ENCODE peak calls at places on chromosomes 6 and 20, in six cellular contexts. N is GM12878, D is HCT116, Y is HepG2, T is SK-N-SH, P is K562. H is an unnamed sample. For H3K4me1, the result is how much of the 10 kb centered on the place peaks cover.

GRCh38 chr20:36997121-36997520 is 45.6 kb upstream of the SAMHD1 start:
- DNase-seq in P (no peak), Y (no peak), D (no peak), T (no peak), N (no peak), H (no peak)

GRCh38 chr6:33128318-33128717 is 52.5 kb downstream of the HLA-DPB1 start:
- DNase-seq in Y (no peak), T (no peak), N (no peak), P (no peak), D (no peak), H (no peak)

GRCh38 chr6:22056398-22056797 is 240.4 kb downstream of the PRL start:
- DNase-seq in D (no peak), N (no peak), T (no peak), Y (no peak), P (no peak), H (no peak)

GRCh38 chr20:1335961-1336698 is 7.2 kb upstream of the SDCBP2 start:
- DNase-seq in D (no peak), T (no peak), P (no peak), N (no peak), Y (no peak), H (no peak)

GRCh38 chr6:106546322-106547052 is 82.8 kb downstream of the RTN4IP1 start:
- DNase-seq in N (no peak), Y (peak), T (no peak), D (peak), P (no peak), H (no peak)

GRCh38 chr6:170031684-170032121 is 259.2 kb downstream of the DLL1 start:
- DNase-seq in P (no peak), T (no peak), N (no peak), D (no peak), Y (no peak), H (no peak)

GRCh38 chr20:11917663-11918062 is at the start of gene BTBD3:
- DNase-seq in Y (no peak), D (no peak), T (peak), P (no peak), N (no peak), H (no peak)

GRCh38 chr6:156508923-156509322 is 268.3 kb upstream of the ARID1B start:
- DNase-seq in D (no peak), P (no peak), Y (no peak), N (no peak), T (no peak), H (peak)

GRCh38 chr20:4912380-4913142 is 88.7 kb downstream of the SLC23A2 start:
- DNase-seq in Y (no peak), N (no peak), T (no peak), P (no peak), D (no peak), H (no peak)

GRCh38 chr20:25237610-25238318 is 10.1 kb upstream of the PYGB start:
- DNase-seq in P (peak), Y (peak), T (no peak), N (no peak), D (peak), H (no peak)

GRCh38 chr6:28683945-28684538 is 158.4 kb downstream of the GPX5 start:
- DNase-seq in Y (peak), D (peak), N (no peak), T (peak), P (peak), H (no peak)
- TF ChIP-seq YY1 in Y (no peak), D (no peak), N (no peak), T (no peak), P (no peak), H (no peak)

GRCh38 chr6:84061174-84061573 is 27.6 kb downstream of the MRAP2 start:
- DNase-seq in N (no peak), D (no peak), T (no peak), Y (no peak), P (no peak), H (no peak)
- H3K4me1 ChIP-seq in N (under half), D (under half), T (under half), Y (under half), P (under half), H (under half)

GRCh38 chr6:147905721-147906120 is 397.2 kb downstream of the SAMD5 start:
- DNase-seq in Y (no peak), T (no peak), N (no peak), P (no peak), D (no peak), H (no peak)

GRCh38 chr6:147906361-147906760 is 397.9 kb downstream of the SAMD5 start:
- DNase-seq in N (no peak), P (no peak), Y (no peak), D (no peak), T (no peak), H (no peak)

GRCh38 chr6:147903321-147903720 is 394.8 kb downstream of the SAMD5 start:
- DNase-seq in Y (no peak), D (no peak), N (no peak), T (no peak), P (no peak), H (no peak)

GRCh38 chr6:147904416-147904815 is 395.9 kb downstream of the SAMD5 start:
- DNase-seq in D (no peak), N (no peak), P (no peak), Y (no peak), T (no peak), H (no peak)

GRCh38 chr6:147903931-147904330 is 395.4 kb downstream of the SAMD5 start:
- DNase-seq in T (no peak), D (no peak), N (no peak), Y (no peak), P (no peak), H (no peak)
- TF ChIP-seq YY1 in T (no peak), D (no peak), N (no peak), Y (no peak), P (no peak), H (no peak)

DNA sequence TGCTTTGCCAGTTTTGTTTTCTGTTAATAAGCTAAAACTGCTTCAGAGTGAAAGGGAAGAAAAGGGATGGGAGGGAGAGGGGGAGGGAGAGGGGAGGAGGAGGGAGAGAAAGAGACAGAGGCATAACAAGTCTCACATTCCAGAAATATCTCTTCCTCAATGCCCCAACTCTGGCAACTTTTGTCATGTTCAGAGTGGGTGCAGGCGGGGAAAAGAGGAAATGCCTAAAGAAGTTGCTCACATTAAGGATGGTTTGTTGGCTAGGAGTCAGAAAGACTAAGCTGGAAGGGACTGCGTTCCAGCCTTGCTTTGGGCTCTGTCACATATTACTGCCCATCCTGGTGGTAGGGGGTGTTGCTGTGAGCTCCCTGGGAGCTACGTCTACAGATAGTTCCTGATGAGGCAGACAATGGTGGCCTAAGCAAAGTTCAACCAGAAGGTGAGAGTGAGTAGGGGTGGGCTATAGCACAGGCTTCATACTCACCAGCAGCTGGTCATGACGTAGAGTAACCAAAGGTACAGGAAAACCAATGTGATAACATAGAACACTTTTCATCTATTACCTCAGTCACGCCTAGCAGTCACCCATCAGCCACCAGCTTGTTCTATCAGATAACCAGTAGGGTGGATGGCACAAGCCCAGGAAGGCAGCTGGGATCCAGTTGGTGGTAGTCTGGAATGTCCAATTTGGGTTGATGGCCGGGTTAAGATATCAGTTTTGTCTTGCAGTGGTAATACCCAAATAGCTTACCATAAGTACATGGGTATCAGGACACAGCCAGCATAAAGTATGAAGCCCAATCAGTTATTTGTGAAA is 2.1 kb downstream of the TSPYL4 start:
- DNase-seq in N (no peak), D (no peak), Y (no peak), T (no peak), P (no peak), H (no peak)
- H3K4me1 ChIP-seq in N (under half), D (under half), Y (half or more), T (under half), P (under half), H (under half)

DNA sequence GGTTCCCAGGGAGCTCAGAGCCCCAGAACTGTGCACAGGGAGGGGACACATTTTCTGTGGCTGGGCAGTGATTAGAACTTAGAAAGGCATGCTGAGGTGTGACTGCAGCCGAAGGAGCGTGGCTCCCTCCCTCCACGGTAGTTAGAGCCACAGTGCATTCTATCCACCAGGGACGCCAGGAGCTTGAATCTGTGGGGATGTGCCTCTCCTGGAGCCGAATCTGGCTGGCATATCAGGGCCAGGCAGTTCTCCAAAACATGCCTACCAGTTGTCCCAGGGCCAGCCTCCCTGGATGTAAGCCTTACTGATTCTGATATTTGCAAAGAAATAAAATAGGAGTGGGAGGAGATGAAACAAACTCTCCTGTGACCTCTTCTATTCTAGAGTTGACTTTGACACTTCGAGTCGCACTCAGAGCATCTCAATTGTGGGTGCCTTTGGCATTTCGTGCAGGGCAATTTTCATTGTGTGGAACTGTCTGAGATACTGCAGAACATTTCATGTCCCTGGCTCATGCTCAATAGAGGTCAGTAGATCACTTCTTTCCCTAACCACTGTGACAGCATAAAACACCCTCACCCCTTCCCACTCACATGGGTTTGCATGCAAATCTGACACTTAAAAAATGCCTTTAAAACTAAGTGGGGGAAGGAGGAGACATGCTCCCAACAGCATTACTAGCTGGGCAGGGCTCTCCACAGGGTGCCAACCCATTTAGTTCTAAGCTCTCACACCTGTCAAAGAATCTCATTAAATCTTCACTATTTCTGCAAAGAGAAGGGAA is 379.0 kb downstream of the PREX1 start:
- DNase-seq in P (no peak), D (no peak), Y (no peak), N (no peak), T (no peak), H (no peak)
- TF ChIP-seq YY1 in P (no peak), D (no peak), Y (no peak), N (no peak), T (no peak), H (no peak)